ENCODE peak calls at places on chromosomes 16 and 17, in five cellular contexts. S is GM12878, M is H1, Z is K562, E is HepG2. A is an unnamed sample.

GRCh38 chr17:897970-898619 is 81.5 kb downstream of the NXN start:
- DNase-seq in S (no peak), Z (no peak), E (no peak), M (no peak), A (no peak)

GRCh38 chr17:40819528-40820125 is 2.8 kb downstream of the KRT10 start:
- DNase-seq in S (no peak), M (no peak), Z (peak; percentile 49), E (peak; percentile 28), A (peak; percentile 19)

GRCh38 chr17:70808596-70808995 is 639.3 kb downstream of the KCNJ2 start:
- DNase-seq in M (no peak), E (no peak), Z (no peak), S (no peak), A (peak; percentile 2)

GRCh38 chr16:27642753-27643152 is 92.8 kb downstream of the KATNIP start:
- DNase-seq in M (peak; percentile 54), Z (peak; percentile 39), S (no peak), E (peak; percentile 35), A (no peak)

GRCh38 chr17:31442276-31442675 is 50.8 kb downstream of the RAB11FIP4 start:
- DNase-seq in S (no peak), E (no peak), Z (no peak), M (no peak), A (no peak)

GRCh38 chr16:85308585-85309540 is 196.6 kb upstream of the CIBAR2 start:
- DNase-seq in E (no peak), S (no peak), M (no peak), Z (no peak), A (no peak)

GRCh38 chr17:80036715-80037477 is 454 bp downstream of the CCDC40 start:
- DNase-seq in E (peak; percentile 57), M (peak; percentile 85), Z (no peak), S (no peak), A (peak; percentile 92)

GRCh38 chr17:44324571-44325275 is at the start of gene SLC25A39:
- DNase-seq in E (peak; percentile 85), M (peak; percentile 98), S (no peak), Z (peak; percentile 93), A (peak; percentile 98)

GRCh38 chr17:75487351-75488070 is 27.8 kb downstream of the CASKIN2 start:
- DNase-seq in Z (peak; percentile 64), S (no peak), E (no peak), M (no peak), A (no peak)

GRCh38 chr17:44222112-44222869 is 2.8 kb upstream of the UBTF start:
- DNase-seq in Z (no peak), M (peak; percentile 75), S (no peak), E (peak; percentile 66), A (peak; percentile 87)

GRCh38 chr16:22318690-22319358 is 21.6 kb downstream of the POLR3E start:
- DNase-seq in Z (peak; percentile 52), S (no peak), E (peak; percentile 45), M (peak; percentile 90), A (peak; percentile 54)

GRCh38 chr17:48970865-48971687 is 2.7 kb upstream of the GIP start:
- DNase-seq in Z (peak; percentile 19), E (peak; percentile 99), S (no peak), M (no peak), A (no peak)

GRCh38 chr16:64011650-64012049 is 1110.2 kb downstream of the CDH11 start:
- DNase-seq in S (no peak), Z (no peak), M (no peak), E (no peak), A (no peak)

GRCh38 chr17:9900744-9901143 is 4.3 kb downstream of the RCVRN start:
- DNase-seq in S (no peak), M (no peak), Z (no peak), E (no peak), A (no peak)

GRCh38 chr17:50637829-50638571 is 3.3 kb downstream of the ABCC3 start:
- DNase-seq in Z (no peak), M (no peak), E (no peak), S (no peak), A (peak; percentile 9)

GRCh38 chr16:2146739-2147138 is 1.7 kb upstream of the RAB26 start:
- DNase-seq in Z (no peak), S (no peak), M (no peak), E (no peak), A (no peak)

GRCh38 chr16:2148714-2149629 is 547 bp downstream of the RAB26 start:
- DNase-seq in Z (peak; percentile 50), S (no peak), M (peak; percentile 70), E (no peak), A (peak; percentile 61)

GRCh38 chr16:2147378-2147777 is 1.0 kb upstream of the RAB26 start:
- DNase-seq in E (no peak), M (no peak), Z (no peak), S (no peak), A (no peak)

GRCh38 chr16:2149630-2150417 is 1.4 kb downstream of the RAB26 start:
- DNase-seq in M (peak; percentile 82), Z (peak; percentile 39), S (no peak), E (peak; percentile 42), A (no peak)

GRCh38 chr16:2147981-2148671 is at the start of gene RAB26:
- DNase-seq in Z (peak; percentile 83), M (peak; percentile 90), E (peak; percentile 82), S (no peak), A (peak; percentile 91)
- H3K9ac ChIP-seq in Z (peak within 1 kb of the TSS; percentile 91), M (no peak within 1 kb of the TSS), E (peak within 1 kb of the TSS; percentile 55), S (peak within 1 kb of the TSS; percentile 8), A (peak within 1 kb of the TSS; percentile 18)

GRCh38 chr16:88835383-88835782 is 21.4 kb downstream of the GALNS start:
- DNase-seq in E (no peak), S (no peak), M (no peak), Z (no peak), A (no peak)
- TF ChIP-seq YY1 in E (no peak), S (no peak), M (no peak), Z (no peak), A (no peak)

DNA sequence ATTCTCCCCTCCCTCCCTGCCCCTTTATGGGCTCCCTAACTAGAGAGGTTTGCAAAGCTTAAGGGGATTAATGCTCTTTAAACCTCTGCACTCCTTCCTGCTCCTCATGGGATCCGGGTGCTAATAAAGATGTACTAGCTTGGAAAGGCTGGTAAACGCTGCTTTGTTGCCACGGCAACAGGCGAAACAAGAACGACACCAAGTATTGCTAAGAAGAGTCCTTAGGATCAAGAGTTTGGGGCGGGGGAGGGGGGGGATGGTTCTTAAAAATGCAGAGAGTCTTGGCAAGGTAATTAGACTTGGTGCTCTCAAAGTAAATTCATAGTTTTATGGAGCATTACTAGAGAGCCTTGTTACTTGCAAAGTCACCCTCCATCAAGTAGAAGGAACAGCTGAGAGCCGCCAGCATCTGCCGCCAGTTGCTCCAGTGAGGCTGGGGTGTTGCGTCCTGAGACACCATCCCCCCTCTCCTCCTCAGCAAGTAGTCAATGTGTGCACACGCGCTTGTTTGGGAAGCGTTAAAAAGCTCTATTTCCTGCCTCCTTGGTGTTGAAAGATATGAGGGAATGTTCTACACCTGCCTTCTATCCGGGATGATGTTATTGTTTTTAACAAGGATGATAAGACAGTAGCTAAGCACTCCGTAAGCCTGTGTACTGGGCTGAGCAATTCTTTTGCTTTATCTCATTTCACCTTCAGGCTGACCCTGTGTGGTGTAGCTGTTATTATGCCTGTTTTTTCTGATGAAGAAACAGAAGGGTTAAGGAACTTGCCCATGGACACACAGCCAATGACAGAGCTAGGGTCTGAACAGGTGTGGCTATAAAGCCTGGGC is 190.9 kb downstream of the CCDC182 start:
- DNase-seq in M (no peak), E (no peak), S (no peak), Z (peak; percentile 68), A (peak; percentile 36)
- TF ChIP-seq EP300 in M (no peak), E (no peak), S (no peak), Z (peak; percentile 41), A (no peak)

GRCh38 chr17:46115687-46116086 is 77.5 kb downstream of the KANSL1 start:
- DNase-seq in Z (no peak), E (no peak), M (no peak), S (no peak), A (no peak)
- H3K9ac ChIP-seq in Z (no peak overlapping the region), E (no peak overlapping the region), M (no peak overlapping the region), S (no peak overlapping the region), A (no peak overlapping the region)

DNA sequence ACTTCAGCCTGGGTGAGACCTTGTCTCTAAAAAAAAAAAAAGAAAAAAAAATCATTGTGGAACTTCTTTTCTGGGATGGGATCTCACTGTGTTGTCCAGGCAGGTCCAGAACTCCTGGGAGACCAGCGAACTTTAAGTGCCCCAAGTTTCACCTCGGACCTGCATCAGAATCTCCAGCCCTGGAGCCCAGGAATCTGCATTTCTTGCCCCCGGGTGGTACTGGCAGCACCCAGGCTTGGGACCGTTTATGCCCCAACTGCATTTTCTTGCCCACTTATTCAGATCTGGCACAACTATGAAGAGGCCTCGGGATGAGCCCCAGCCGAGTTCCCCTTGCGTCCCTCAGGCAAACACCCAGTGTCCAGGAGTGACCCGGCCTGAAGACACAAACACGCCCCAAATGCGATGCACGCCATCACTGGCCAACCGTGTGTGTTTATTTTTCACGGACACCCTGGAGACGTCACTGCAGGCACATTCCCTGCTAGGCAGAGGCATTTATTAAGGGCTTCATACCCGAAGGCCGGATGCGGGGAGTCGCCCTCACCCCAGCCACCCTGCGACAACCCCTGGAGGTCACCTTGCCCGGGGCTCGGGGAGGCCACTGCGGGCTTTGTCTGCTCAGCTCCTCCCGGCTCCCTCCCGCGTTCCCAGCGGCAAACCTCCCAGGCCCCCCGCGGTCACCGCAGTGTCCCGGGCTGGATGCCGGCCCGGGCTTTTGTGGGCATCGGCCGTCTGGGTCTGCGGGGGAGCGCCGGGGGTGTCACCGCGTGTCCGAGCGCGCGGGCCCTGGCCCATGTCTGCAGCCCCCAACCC is 684 bp upstream of the SPIRE2 start:
- DNase-seq in S (no peak), E (peak; percentile 79), M (peak; percentile 84), Z (peak; percentile 42), A (peak; percentile 79)
- TF ChIP-seq YY1 in S (no peak), E (peak; percentile 34), M (no peak), Z (no peak), A (no peak)

DNA sequence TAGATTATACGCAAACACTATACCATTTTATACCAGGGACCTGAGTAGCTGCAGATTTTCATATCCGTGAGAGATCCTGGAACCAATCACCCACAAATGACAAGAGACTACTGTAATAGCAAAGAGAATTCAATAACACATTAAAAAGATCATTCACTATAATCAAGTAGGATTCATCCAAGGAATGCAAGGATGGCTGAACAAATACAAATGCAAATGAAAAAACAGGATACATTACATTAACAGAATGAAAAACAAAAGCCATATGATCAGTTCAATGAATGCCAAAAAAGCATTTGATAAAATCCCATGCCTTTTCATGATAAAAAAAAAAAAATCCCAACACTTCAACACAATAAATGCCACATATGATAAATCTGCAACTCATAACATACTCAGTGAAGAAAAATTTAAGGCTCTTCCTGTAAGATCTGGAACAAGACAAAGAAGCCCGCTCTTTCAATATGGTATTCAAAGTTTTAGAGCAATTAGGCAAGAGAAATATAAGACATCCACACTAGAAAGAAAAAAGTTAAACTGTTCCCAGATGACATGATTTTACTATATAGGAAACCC is 29.0 kb downstream of the N4BP1 start:
- DNase-seq in Z (no peak), E (no peak), M (no peak), S (no peak), A (no peak)
- TF ChIP-seq EP300 in Z (no peak), E (no peak), M (no peak), S (no peak), A (no peak)